ENCODE peak calls at places on chromosomes 7 and 10, in four cellular contexts. One of them, this sample, is unnamed.

GRCh38 chr7:25347360-25347759 is 119.1 kb upstream of the NPVF start:
- DNase-seq in endothelial cell: no peak
- DNase-seq in neural progenitor cell: no peak
- DNase-seq in GM12865: no peak
- DNase-seq in this sample: no peak

GRCh38 chr10:86851329-86852207 is 95.1 kb downstream of the BMPR1A start:
- DNase-seq in endothelial cell: no peak
- DNase-seq in neural progenitor cell: no peak
- DNase-seq in GM12865: no peak
- DNase-seq in this sample: no peak

GRCh38 chr10:62735464-62736188 is 68.9 kb upstream of the ADO start:
- DNase-seq in neural progenitor cell: no peak
- DNase-seq in endothelial cell: no peak
- DNase-seq in GM12865: peak
- DNase-seq in this sample: peak

GRCh38 chr7:151060113-151060415 is 675 bp downstream of the SLC4A2 start:
- DNase-seq in GM12865: no peak
- DNase-seq in neural progenitor cell: no peak
- DNase-seq in endothelial cell: no peak
- DNase-seq in this sample: no peak

GRCh38 chr10:86168256-86168655 is 198.3 kb downstream of the GRID1 start:
- DNase-seq in endothelial cell: no peak
- DNase-seq in GM12865: no peak
- DNase-seq in neural progenitor cell: no peak
- DNase-seq in this sample: no peak

GRCh38 chr10:103564799-103565365 is 71.4 kb downstream of the NEURL1 start:
- DNase-seq in GM12865: peak
- DNase-seq in endothelial cell: peak
- DNase-seq in neural progenitor cell: peak
- DNase-seq in this sample: peak

GRCh38 chr10:49512121-49512809 is 26.7 kb downstream of the ERCC6 start:
- DNase-seq in endothelial cell: no peak
- DNase-seq in GM12865: peak
- DNase-seq in neural progenitor cell: peak
- DNase-seq in this sample: peak

GRCh38 chr7:18386590-18386989 is 109.0 kb upstream of the HDAC9 start:
- DNase-seq in GM12865: no peak
- DNase-seq in endothelial cell: no peak
- DNase-seq in neural progenitor cell: no peak
- DNase-seq in this sample: no peak

GRCh38 chr7:43220250-43220649 is 107.8 kb downstream of the HECW1 start:
- DNase-seq in endothelial cell: no peak
- DNase-seq in GM12865: no peak
- DNase-seq in neural progenitor cell: no peak
- DNase-seq in this sample: no peak

GRCh38 chr7:33757563-33758165 is 147.7 kb upstream of the BMPER start:
- DNase-seq in neural progenitor cell: peak
- DNase-seq in endothelial cell: peak
- DNase-seq in GM12865: peak
- DNase-seq in this sample: peak

GRCh38 chr10:25261110-25261509 is 86.3 kb downstream of the GPR158 start:
- DNase-seq in neural progenitor cell: no peak
- DNase-seq in GM12865: no peak
- DNase-seq in endothelial cell: no peak
- DNase-seq in this sample: no peak

GRCh38 chr10:15784237-15784636 is 64.5 kb upstream of the ITGA8 start:
- DNase-seq in GM12865: no peak
- DNase-seq in neural progenitor cell: no peak
- DNase-seq in endothelial cell: no peak
- DNase-seq in this sample: no peak

GRCh38 chr10:29807407-29807806 is 172.6 kb upstream of the SVIL start:
- DNase-seq in endothelial cell: no peak
- DNase-seq in GM12865: no peak
- DNase-seq in neural progenitor cell: no peak
- DNase-seq in this sample: no peak

GRCh38 chr7:90681336-90682019 is 85.4 kb downstream of the CDK14 start:
- DNase-seq in endothelial cell: no peak
- DNase-seq in GM12865: no peak
- DNase-seq in neural progenitor cell: no peak
- DNase-seq in this sample: no peak

GRCh38 chr7:150428671-150429451 is 21.6 kb upstream of the GIMAP8 start:
- DNase-seq in endothelial cell: no peak
- DNase-seq in neural progenitor cell: peak
- DNase-seq in GM12865: peak
- DNase-seq in this sample: peak

GRCh38 chr10:93701903-93702277 is 502 bp downstream of the FRA10AC1 start:
- DNase-seq in GM12865: peak
- DNase-seq in neural progenitor cell: no peak
- DNase-seq in endothelial cell: no peak
- DNase-seq in this sample: no peak

GRCh38 chr10:119020627-119020946 is 8.9 kb upstream of the NANOS1 start:
- DNase-seq in neural progenitor cell: no peak
- DNase-seq in endothelial cell: no peak
- DNase-seq in GM12865: no peak
- DNase-seq in this sample: peak

GRCh38 chr10:95818663-95819062 is 62.7 kb downstream of the ENTPD1 start:
- DNase-seq in neural progenitor cell: no peak
- DNase-seq in endothelial cell: no peak
- DNase-seq in GM12865: no peak
- DNase-seq in this sample: no peak

GRCh38 chr7:134935701-134936100 is 50.6 kb upstream of the AGBL3 start:
- DNase-seq in GM12865: no peak
- DNase-seq in neural progenitor cell: no peak
- DNase-seq in endothelial cell: no peak
- DNase-seq in this sample: no peak

GRCh38 chr7:105796365-105796764 is 80.0 kb downstream of the ATXN7L1 start:
- DNase-seq in endothelial cell: no peak
- DNase-seq in neural progenitor cell: no peak
- DNase-seq in GM12865: no peak
- DNase-seq in this sample: no peak

GRCh38 chr7:79090543-79090942 is 362.9 kb downstream of the MAGI2 start:
- DNase-seq in neural progenitor cell: no peak
- DNase-seq in GM12865: no peak
- DNase-seq in endothelial cell: no peak
- DNase-seq in this sample: no peak

GRCh38 chr7:835491-836401 is 3.5 kb downstream of the SUN1 start:
- DNase-seq in endothelial cell: no peak
- DNase-seq in GM12865: peak
- DNase-seq in neural progenitor cell: no peak
- DNase-seq in this sample: peak

GRCh38 chr7:835021-835420 is 2.7 kb downstream of the SUN1 start:
- DNase-seq in endothelial cell: no peak
- DNase-seq in neural progenitor cell: no peak
- DNase-seq in GM12865: no peak
- DNase-seq in this sample: no peak

GRCh38 chr7:834277-834676 is 2.0 kb downstream of the SUN1 start:
- DNase-seq in neural progenitor cell: no peak
- DNase-seq in endothelial cell: no peak
- DNase-seq in GM12865: no peak
- DNase-seq in this sample: no peak

GRCh38 chr7:837001-837400 is 4.7 kb downstream of the SUN1 start:
- DNase-seq in neural progenitor cell: no peak
- DNase-seq in GM12865: no peak
- DNase-seq in endothelial cell: no peak
- DNase-seq in this sample: no peak

DNA sequence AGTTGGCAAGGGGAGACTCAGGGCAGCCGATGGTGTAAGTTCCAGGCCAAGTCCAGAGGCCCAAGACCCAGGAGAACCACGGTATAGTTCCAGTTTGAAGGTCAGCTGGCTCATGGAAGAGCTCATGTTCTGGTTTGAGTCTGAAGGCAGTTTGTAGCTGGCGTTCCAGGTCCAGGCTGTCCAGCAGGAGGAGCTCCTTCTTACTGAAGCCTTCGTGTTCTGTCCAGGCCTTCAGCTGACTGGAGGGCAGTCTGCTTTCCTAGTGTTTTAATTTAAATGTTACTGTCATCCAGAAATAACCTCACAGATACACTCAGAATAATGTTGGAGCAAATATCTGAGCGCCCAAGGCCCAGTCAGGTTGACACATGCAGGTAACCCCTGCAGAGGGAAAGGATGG is 4.2 kb downstream of the SUN1 start:
- DNase-seq in endothelial cell: peak
- DNase-seq in GM12865: no peak
- DNase-seq in neural progenitor cell: peak
- DNase-seq in this sample: no peak
- TF ChIP-seq CTCF in endothelial cell: peak
- TF ChIP-seq CTCF in GM12865: no peak
- TF ChIP-seq CTCF in neural progenitor cell: peak
- TF ChIP-seq CTCF in this sample: no peak

GRCh38 chr7:64794171-64794844 is at the start of gene ZNF138:
- DNase-seq in endothelial cell: peak
- DNase-seq in neural progenitor cell: peak
- DNase-seq in GM12865: peak
- DNase-seq in this sample: peak
- TF ChIP-seq CTCF in endothelial cell: no peak
- TF ChIP-seq CTCF in neural progenitor cell: no peak
- TF ChIP-seq CTCF in GM12865: no peak
- TF ChIP-seq CTCF in this sample: peak

GRCh38 chr7:142657376-142657775 is 91.9 kb upstream of the PRSS1 start:
- DNase-seq in GM12865: no peak
- DNase-seq in neural progenitor cell: no peak
- DNase-seq in endothelial cell: no peak
- DNase-seq in this sample: no peak

GRCh38 chr7:142654398-142654797 is 94.9 kb upstream of the PRSS1 start:
- DNase-seq in neural progenitor cell: no peak
- DNase-seq in endothelial cell: no peak
- DNase-seq in GM12865: no peak
- DNase-seq in this sample: peak
- TF ChIP-seq CTCF in neural progenitor cell: no peak
- TF ChIP-seq CTCF in endothelial cell: no peak
- TF ChIP-seq CTCF in GM12865: no peak
- TF ChIP-seq CTCF in this sample: no peak

GRCh38 chr10:110306452-110306768 is 1.7 kb upstream of the SMNDC1 start:
- DNase-seq in GM12865: no peak
- DNase-seq in endothelial cell: no peak
- DNase-seq in neural progenitor cell: no peak
- DNase-seq in this sample: no peak
- TF ChIP-seq CTCF in GM12865: no peak
- TF ChIP-seq CTCF in endothelial cell: no peak
- TF ChIP-seq CTCF in neural progenitor cell: no peak
- TF ChIP-seq CTCF in this sample: peak

DNA sequence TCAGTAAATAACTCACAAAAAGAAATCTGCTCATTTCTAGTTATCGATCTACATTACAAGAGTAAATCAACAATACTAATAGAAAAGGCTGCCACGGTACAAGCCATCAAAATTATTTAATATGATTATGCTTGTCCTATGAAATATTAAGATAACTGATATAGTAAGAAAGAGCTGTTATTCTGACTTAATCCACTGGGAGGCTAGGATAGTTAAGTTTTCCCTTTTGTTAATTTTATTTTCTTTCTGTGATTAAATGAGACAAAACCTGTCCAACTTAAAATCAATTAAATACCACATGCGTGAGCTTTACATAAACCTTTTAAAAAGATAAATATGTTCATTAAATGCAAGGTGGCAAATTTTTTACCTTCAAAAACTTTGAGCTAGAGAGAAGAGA is 114.8 kb downstream of the LMBR1 start:
- DNase-seq in neural progenitor cell: no peak
- DNase-seq in GM12865: no peak
- DNase-seq in endothelial cell: no peak
- DNase-seq in this sample: no peak
- TF ChIP-seq CTCF in neural progenitor cell: peak
- TF ChIP-seq CTCF in GM12865: no peak
- TF ChIP-seq CTCF in endothelial cell: peak
- TF ChIP-seq CTCF in this sample: peak

DNA sequence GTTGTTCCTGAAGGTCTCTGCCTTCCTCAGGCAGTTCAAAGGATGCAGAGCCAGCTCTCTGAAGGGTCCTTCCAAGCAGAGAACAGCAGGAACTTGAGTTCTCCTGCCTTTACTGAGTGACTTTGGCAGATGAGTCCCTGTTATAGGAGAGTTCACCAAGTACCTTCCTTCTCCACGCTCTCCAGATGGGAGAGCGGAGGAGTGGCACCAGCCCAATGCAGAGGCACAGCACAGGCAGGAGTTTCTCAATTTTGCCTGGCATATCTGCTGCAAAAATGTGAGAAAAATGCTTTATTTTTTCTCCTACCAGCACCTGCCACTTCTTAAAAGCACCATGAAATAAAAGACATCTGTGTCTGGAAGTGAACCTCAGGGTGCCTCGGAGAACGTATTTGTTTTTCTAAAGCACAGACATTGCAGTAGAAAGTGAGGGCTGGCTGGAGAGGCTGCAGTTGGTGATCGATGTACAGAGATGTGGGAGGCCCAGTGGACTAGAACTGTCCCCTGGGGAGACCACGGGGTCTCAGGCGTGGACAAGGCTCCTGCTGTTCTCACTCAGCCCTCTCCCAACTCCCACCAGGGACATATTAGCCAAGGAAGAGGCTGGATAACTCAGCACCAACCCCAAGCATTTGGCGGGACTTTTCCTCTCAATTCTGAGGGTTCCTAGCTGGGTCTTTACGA is 174.5 kb downstream of the WDR37 start:
- DNase-seq in endothelial cell: no peak
- DNase-seq in GM12865: no peak
- DNase-seq in neural progenitor cell: no peak
- DNase-seq in this sample: no peak
- TF ChIP-seq CTCF in endothelial cell: no peak
- TF ChIP-seq CTCF in GM12865: no peak
- TF ChIP-seq CTCF in neural progenitor cell: no peak
- TF ChIP-seq CTCF in this sample: no peak

GRCh38 chr10:34813626-34814227 is 1.4 kb downstream of the PARD3 start:
- DNase-seq in GM12865: no peak
- DNase-seq in endothelial cell: peak
- DNase-seq in neural progenitor cell: no peak
- DNase-seq in this sample: no peak
- TF ChIP-seq CTCF in GM12865: no peak
- TF ChIP-seq CTCF in endothelial cell: no peak
- TF ChIP-seq CTCF in neural progenitor cell: no peak
- TF ChIP-seq CTCF in this sample: no peak

GRCh38 chr10:83801983-83802382 is 337.3 kb upstream of the GHITM start:
- DNase-seq in neural progenitor cell: peak
- DNase-seq in endothelial cell: no peak
- DNase-seq in GM12865: no peak
- DNase-seq in this sample: no peak
- TF ChIP-seq CTCF in neural progenitor cell: peak
- TF ChIP-seq CTCF in endothelial cell: no peak
- TF ChIP-seq CTCF in GM12865: peak
- TF ChIP-seq CTCF in this sample: no peak